ENCODE peak calls at places on chromosomes 11 and 22, in four cellular contexts. N is AG04450, H is mammary epithelial cell, K is vagina. R is an unnamed sample.

GRCh38 chr11:75784506-75784905 is 15.9 kb downstream of the DGAT2 start:
- DNase-seq in N (no peak), H (no peak), K (no peak), R (no peak)

GRCh38 chr11:8503872-8504491 is 90.0 kb downstream of the STK33 start:
- DNase-seq in K (no peak), N (no peak), H (peak; percentile 54), R (no peak)

GRCh38 chr11:124674168-124674517 is 439 bp downstream of the SPA17 start:
- DNase-seq in K (no peak), H (no peak), N (no peak), R (no peak)

GRCh38 chr22:36470994-36471331 is 10.5 kb downstream of the TXN2 start:
- DNase-seq in N (no peak), K (no peak), H (no peak), R (no peak)

GRCh38 chr11:69511358-69512015 is 30.0 kb downstream of the LINC01488 start:
- DNase-seq in K (no peak), H (no peak), N (no peak), R (no peak)

GRCh38 chr11:10282121-10282520 is 11.9 kb downstream of the SBF2 start:
- DNase-seq in N (no peak), K (no peak), H (no peak), R (no peak)

GRCh38 chr11:32334822-32335221 is 100.5 kb downstream of the WT1 start:
- DNase-seq in N (no peak), H (no peak), K (no peak), R (no peak)

GRCh38 chr11:102664001-102664752 is 39.0 kb upstream of the MMP20 start:
- DNase-seq in N (no peak), K (no peak), H (no peak), R (no peak)

GRCh38 chr11:72771507-72771906 is 19.3 kb upstream of the ARAP1 start:
- DNase-seq in H (no peak), N (peak; percentile 27), K (no peak), R (peak; percentile 39)

GRCh38 chr11:100563541-100564280 is 123.4 kb upstream of the ARHGAP42 start:
- DNase-seq in N (no peak), K (no peak), H (peak; percentile 3), R (peak; percentile 67)

DNA sequence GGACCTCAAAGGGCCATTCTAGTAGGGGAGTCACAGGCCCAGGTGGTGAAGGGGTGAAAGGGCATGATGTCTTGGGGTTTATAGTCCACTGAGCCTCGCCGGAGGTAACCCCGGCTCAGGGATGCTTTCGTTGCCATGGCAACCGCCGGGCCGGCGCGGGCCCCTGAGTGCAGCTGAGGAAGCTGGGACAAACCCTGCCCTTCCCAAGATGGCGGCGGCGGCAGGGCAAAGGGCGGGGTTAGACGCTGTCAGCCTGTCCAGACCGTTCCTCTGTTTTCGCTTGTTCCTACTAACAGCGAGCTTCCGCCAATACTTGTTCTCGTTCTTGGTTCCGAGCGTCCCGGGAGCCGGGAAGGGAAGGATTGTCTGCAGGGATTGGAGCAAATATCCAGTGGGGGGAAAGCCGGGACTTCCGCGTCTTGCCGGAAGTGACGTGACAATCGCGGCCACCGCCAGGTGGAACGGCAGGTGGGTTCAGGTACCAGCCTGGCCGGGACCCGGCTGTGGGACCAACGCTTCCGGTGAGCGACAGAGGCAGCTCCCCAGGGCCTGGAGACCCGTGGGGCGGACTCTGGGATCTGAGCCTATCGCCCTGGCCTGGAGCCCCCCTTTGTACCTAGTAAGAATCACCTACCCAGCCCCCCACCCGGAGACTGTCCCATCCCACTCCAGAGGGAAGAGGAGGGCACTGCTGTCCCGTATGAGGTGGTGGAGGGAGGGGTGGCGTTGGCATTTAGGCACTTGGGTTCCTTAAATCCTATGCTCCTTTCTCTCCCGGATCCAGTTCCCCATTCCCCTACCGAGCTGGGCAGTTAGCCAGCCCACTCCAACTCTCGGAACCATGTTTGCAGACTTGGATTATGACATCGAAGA is at the start of gene PICK1:
- DNase-seq in N (peak; percentile 63), H (peak; percentile 93), K (peak; percentile 94), R (peak; percentile 82)
- TF ChIP-seq CTCF in N (no peak), H (no peak), K (no peak), R (no peak)

GRCh38 chr22:26377170-26377825 is 51.8 kb upstream of the ASPHD2 start:
- DNase-seq in H (no peak), N (no peak), K (no peak), R (no peak)
- TF ChIP-seq CTCF in H (no peak), N (no peak), K (no peak), R (no peak)

GRCh38 chr22:39654959-39655579 is 84.5 kb downstream of the CACNA1I start:
- DNase-seq in K (no peak), N (no peak), H (no peak), R (no peak)
- TF ChIP-seq CTCF in K (no peak), N (peak; percentile 17), H (no peak), R (peak; percentile 46)

GRCh38 chr11:34502949-34503348 is 10.6 kb downstream of the ELF5 start:
- DNase-seq in K (no peak), N (no peak), H (no peak), R (no peak)
- TF ChIP-seq CTCF in K (no peak), N (peak; percentile 17), H (no peak), R (no peak)

DNA sequence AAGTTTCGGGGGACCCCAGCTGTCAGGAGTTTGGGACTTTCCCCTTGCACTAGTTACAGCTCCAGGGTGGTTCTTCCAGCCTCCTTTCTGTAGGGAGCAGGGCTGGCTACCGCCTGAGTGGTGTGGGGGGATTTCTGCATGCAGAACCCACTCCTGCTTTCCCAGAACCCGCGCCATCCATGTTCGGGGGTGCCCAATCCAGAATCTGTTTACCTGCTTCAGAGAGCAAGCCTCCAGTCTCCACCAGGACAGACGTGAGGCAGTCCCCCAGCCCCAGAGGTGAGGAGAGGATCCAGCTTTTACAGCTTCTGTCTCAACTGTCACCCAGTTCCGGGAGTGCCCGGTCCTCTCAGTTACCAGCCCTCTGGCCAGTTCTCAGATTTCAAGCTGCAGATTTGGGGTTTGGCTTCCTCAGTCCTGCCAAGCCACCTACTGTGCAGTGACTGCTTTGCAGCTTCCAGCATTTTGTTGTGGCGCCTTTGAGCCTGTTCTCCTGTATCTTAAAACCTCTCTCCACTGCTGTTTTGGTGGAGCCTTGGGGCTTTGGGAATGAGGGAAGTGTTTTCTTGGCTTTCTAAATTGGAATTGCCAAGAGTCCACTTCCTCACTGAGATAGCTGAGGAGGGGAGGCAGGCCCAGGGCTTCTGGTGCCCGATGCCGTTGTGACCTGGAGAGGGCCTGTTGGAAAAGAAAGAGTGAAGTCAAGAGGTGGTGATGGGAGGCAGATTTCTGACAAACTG is 513.2 kb downstream of the TBC1D22A start:
- DNase-seq in N (no peak), H (no peak), K (no peak), R (no peak)
- TF ChIP-seq CTCF in N (peak; percentile 17), H (no peak), K (no peak), R (no peak)

DNA sequence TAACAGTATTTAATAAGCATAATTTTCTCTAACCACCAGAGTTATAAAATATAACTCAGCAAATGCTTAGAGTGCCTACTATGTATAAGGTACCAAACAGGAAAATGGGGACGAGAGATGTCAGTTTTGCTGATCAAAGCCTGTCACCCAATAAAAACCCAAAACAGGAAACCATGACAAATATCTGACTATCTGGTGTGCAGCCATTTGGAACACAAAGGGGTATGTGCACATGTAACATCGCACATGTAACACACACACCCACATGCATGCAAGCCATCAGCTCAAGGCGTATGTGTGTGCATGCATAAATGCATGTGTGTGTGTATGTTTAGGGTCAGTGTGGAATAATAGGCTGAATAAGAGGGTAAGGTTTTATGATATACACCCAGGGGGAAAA is 64.2 kb downstream of the PRR5L start:
- DNase-seq in K (no peak), H (no peak), N (no peak), R (no peak)
- TF ChIP-seq CTCF in K (no peak), H (no peak), N (no peak), R (no peak)